ENCODE peak calls at places on chromosome 19, in ten cellular contexts. O is thoracic aorta, U is aorta, W is left ventricle myocardium inferior, R is mesenchymal stem cell, D is brain microvascular endothelial cell, A is lower lobe of right lung, Y is H1, M is pancreas, L is GM06990. J is an unnamed sample.

GRCh38 chr19:3132971-3133792 is 2.7 kb upstream of the GNA15 start:
- DNase-seq in A (no peak), L (peak; percentile 83), U (peak; percentile 79), D (peak; percentile 54), M (peak; percentile 50), Y (no peak), R (no peak), W (no peak), O (no peak), J (peak; percentile 63)

GRCh38 chr19:12952488-12953455 is 4.3 kb downstream of the GADD45GIP1 start:
- DNase-seq in O (peak; percentile 40), D (peak; percentile 82), U (peak; percentile 73), R (no peak), L (no peak), W (no peak), M (no peak), A (no peak), Y (no peak), J (no peak)

GRCh38 chr19:4908781-4909171 is 525 bp upstream of the UHRF1 start:
- DNase-seq in W (no peak), L (no peak), Y (peak; percentile 58), D (no peak), A (no peak), R (no peak), M (no peak), U (no peak), O (no peak), J (no peak)

GRCh38 chr19:7751157-7751783 is 3.9 kb upstream of the CD209 start:
- DNase-seq in Y (no peak), R (no peak), M (no peak), D (no peak), L (peak; percentile 48), W (no peak), A (no peak), U (no peak), O (no peak), J (no peak)

GRCh38 chr19:45919678-45920077 is 5.1 kb upstream of the NANOS2 start:
- DNase-seq in L (no peak), D (no peak), M (no peak), A (no peak), O (no peak), R (no peak), W (no peak), U (no peak), Y (no peak), J (no peak)

GRCh38 chr19:3722443-3723109 is 14.4 kb downstream of the TJP3 start:
- DNase-seq in A (peak; percentile 60), O (no peak), D (no peak), M (peak; percentile 73), W (no peak), U (no peak), Y (peak; percentile 83), L (no peak), R (no peak), J (no peak)

GRCh38 chr19:583198-583967 is 6.3 kb upstream of the HCN2 start:
- DNase-seq in M (no peak), Y (no peak), U (no peak), W (no peak), A (no peak), L (peak; percentile 10), D (no peak), R (no peak), O (no peak), J (no peak)

GRCh38 chr19:56191115-56191514 is 6.5 kb downstream of the ZSCAN5B start:
- DNase-seq in R (no peak), L (no peak), M (no peak), O (no peak), D (no peak), U (no peak), W (no peak), Y (peak; percentile 66), A (no peak), J (no peak)

GRCh38 chr19:21568816-21569496 is 63.6 kb downstream of the ZNF429 start:
- DNase-seq in L (no peak), U (peak; percentile 94), O (peak; percentile 39), A (peak; percentile 82), Y (no peak), D (peak; percentile 0), W (peak; percentile 87), M (peak; percentile 96), R (no peak), J (peak; percentile 68)

GRCh38 chr19:39409886-39410619 is 2.4 kb upstream of the PLEKHG2 start:
- DNase-seq in Y (peak; percentile 67), U (peak; percentile 91), R (peak; percentile 90), D (peak; percentile 67), W (peak; percentile 87), L (peak; percentile 90), M (peak; percentile 70), O (no peak), A (peak; percentile 90), J (no peak)

GRCh38 chr19:35856546-35857149 is at the start of gene KIRREL2:
- DNase-seq in L (no peak), M (peak; percentile 61), U (no peak), Y (peak; percentile 90), O (no peak), A (no peak), R (peak; percentile 6), W (no peak), D (no peak), J (no peak)

GRCh38 chr19:32397736-32398135 is 7.8 kb upstream of the DPY19L3 start:
- DNase-seq in M (no peak), R (peak; percentile 62), W (no peak), O (no peak), A (no peak), L (no peak), Y (no peak), D (peak; percentile 75), U (no peak), J (no peak)

GRCh38 chr19:18663940-18664530 is 19.4 kb upstream of the CRTC1 start:
- DNase-seq in L (no peak), Y (no peak), U (no peak), R (no peak), O (no peak), W (no peak), D (no peak), M (no peak), A (no peak), J (no peak)

GRCh38 chr19:16470911-16471811 is 609 bp downstream of the EPS15L1 start:
- DNase-seq in O (no peak), M (peak; percentile 56), Y (peak; percentile 62), U (no peak), W (no peak), L (peak; percentile 39), A (peak; percentile 53), D (no peak), R (peak; percentile 49), J (no peak)

GRCh38 chr19:44648536-44649370 is 5.0 kb downstream of the PVR start:
- DNase-seq in A (peak; percentile 34), M (no peak), U (peak; percentile 46), D (peak; percentile 48), L (no peak), W (peak; percentile 31), O (no peak), Y (no peak), R (peak; percentile 56), J (no peak)

DNA sequence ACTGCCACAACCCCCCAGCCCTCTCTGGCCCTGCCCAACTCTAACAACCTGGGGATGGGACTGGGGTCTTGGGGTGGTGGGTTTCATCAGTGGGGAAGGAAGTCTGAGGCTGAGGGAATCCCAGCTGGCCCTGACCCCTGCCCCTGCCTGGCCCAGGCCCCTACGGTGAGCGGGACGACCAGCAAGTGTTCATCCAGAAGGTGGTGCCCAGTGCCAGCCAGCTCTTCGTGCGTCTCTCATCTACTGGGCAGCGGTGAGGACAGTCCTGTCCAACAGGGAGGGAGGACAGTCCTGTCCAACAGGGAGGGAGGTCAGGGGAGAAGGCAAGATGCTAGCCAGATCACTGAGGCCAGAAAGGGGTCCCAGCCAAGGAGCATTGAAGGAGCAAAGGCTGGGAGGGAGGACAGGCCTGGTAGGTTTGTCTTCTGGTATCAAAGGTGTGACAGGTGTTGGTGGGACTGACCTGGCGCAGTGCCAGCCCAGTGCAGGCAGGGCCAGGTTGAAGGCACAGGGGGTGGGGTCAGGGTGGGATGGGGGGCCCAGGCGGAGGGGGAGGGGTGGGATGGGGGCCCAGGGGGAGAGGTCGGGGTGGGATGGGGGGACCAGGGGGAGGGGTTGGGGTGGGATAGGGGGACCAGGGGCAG is 12.1 kb upstream of the LTBP4 start:
- DNase-seq in O (no peak), R (no peak), M (no peak), D (no peak), L (no peak), A (no peak), Y (no peak), U (no peak), W (no peak), J (no peak)
- H3K36me3 ChIP-seq in O (peaks cover 24% of the 10 kb centered on the region), R (peaks cover 37% of the 10 kb centered on the region), M (no peaks in the 10 kb centered on the region), D (peaks cover 7% of the 10 kb centered on the region), L (peaks cover 7% of the 10 kb centered on the region), A (peaks cover 53% of the 10 kb centered on the region), Y (peaks cover 2% of the 10 kb centered on the region), U (peaks cover 6% of the 10 kb centered on the region), W (peaks cover 31% of the 10 kb centered on the region), J (peaks cover 7% of the 10 kb centered on the region)

DNA sequence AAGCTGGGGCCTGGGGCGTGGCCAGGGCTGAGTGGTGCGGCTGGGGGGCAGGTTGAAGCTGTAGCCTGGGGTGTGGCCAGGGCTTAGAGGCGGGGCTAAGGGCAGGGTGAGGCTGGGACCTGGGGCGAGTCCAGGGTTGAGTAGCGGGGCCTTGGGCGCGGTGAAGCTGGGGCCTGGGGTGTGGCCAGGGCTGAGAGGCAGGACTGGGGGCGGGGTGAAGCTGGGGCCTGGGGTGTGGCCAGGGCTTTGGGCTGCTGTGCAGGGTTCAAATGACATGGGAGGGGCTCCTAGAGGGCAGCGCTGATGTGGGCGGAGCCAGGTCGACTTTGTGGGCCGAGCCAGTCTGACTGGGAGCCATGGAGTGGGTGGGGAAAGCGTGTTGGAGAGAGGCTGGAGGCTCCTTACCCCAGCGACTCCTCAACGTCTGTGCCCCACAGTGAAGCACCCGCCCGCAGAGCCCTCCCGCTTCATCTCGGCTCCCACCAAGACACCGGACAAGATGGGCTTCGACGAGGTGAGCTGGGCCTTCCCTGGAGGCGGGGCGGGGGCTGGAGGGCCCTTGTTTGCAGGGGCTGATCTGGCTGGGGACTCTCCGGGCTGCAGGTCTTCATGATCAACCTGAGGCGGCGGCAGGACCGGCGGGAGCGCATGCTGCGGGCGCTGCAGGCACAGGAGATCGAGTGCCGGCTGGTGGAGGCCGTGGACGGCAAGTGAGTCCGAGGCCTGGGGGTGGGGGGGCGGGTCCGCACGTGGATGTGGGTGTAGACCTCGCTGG is 21.5 kb downstream of the COLGALT1 start:
- DNase-seq in M (no peak), O (no peak), D (no peak), Y (peak; percentile 98), L (no peak), W (no peak), A (peak; percentile 74), U (peak; percentile 70), R (no peak), J (no peak)
- H3K4me3 ChIP-seq in M (no peak overlapping the region), O (no peak overlapping the region), D (no peak overlapping the region), Y (peak overlapping the region; percentile 36), L (no peak overlapping the region), W (no peak overlapping the region), A (no peak overlapping the region), U (no peak overlapping the region), R (no peak overlapping the region), J (no peak overlapping the region)

GRCh38 chr19:50402544-50403301 is 16.0 kb upstream of the SPIB start:
- DNase-seq in M (no peak), Y (no peak), D (no peak), O (no peak), L (no peak), U (no peak), W (no peak), A (no peak), R (no peak), J (no peak)
- H3K36me3 ChIP-seq in M (no peaks in the 10 kb centered on the region), Y (peaks cover 6% of the 10 kb centered on the region), D (peaks cover 3% of the 10 kb centered on the region), O (peaks cover 6% of the 10 kb centered on the region), L (peaks cover 25% of the 10 kb centered on the region), U (no peaks in the 10 kb centered on the region), W (peaks cover 30% of the 10 kb centered on the region), A (peaks cover 33% of the 10 kb centered on the region), R (peaks cover 7% of the 10 kb centered on the region), J (peaks cover 1% of the 10 kb centered on the region)

GRCh38 chr19:41920878-41921277 is 7.4 kb downstream of the ERFL start:
- DNase-seq in O (no peak), U (no peak), L (no peak), Y (no peak), M (no peak), A (no peak), W (no peak), R (no peak), D (no peak), J (no peak)
- H3K4me3 ChIP-seq in O (no peak overlapping the region), U (no peak overlapping the region), L (no peak overlapping the region), Y (no peak overlapping the region), M (no peak overlapping the region), A (no peak overlapping the region), W (no peak overlapping the region), R (no peak overlapping the region), D (no peak overlapping the region), J (no peak overlapping the region)

J was measured in BJ.